ENCODE peak calls at places on chromosomes 5 and 9, in nine cellular contexts. One of them, this sample, is unnamed.

GRCh38 chr5:174292348-174292747 is 246.8 kb downstream of the NSG2 start:
- DNase-seq in EL: no peak
- DNase-seq in activated T-cell treated with anti-CD3 and anti-CD28 coated beads for 1 hour: no peak
- DNase-seq in CD8-positive, alpha-beta memory T cell: no peak
- DNase-seq in NCI-H774: no peak
- DNase-seq in T-cell: no peak
- DNase-seq in GM13977: no peak
- DNase-seq in activated B cell treated with CpG ODN at 0.5 μM for 24 hours: no peak
- DNase-seq in adipocyte: no peak
- DNase-seq in this sample: no peak

GRCh38 chr5:96835727-96836126 is 28.0 kb upstream of the ERAP1 start:
- DNase-seq in NCI-H774: no peak
- DNase-seq in activated T-cell treated with anti-CD3 and anti-CD28 coated beads for 1 hour: no peak
- DNase-seq in CD8-positive, alpha-beta memory T cell: no peak
- DNase-seq in GM13977: no peak
- DNase-seq in EL: no peak
- DNase-seq in adipocyte: no peak
- DNase-seq in activated B cell treated with CpG ODN at 0.5 μM for 24 hours: no peak
- DNase-seq in T-cell: no peak
- DNase-seq in this sample: no peak

GRCh38 chr5:85841653-85842052 is 776.1 kb upstream of the COX7C start:
- DNase-seq in EL: no peak
- DNase-seq in CD8-positive, alpha-beta memory T cell: no peak
- DNase-seq in activated B cell treated with CpG ODN at 0.5 μM for 24 hours: no peak
- DNase-seq in NCI-H774: no peak
- DNase-seq in GM13977: no peak
- DNase-seq in T-cell: no peak
- DNase-seq in activated T-cell treated with anti-CD3 and anti-CD28 coated beads for 1 hour: no peak
- DNase-seq in adipocyte: no peak
- DNase-seq in this sample: no peak

GRCh38 chr9:22079873-22080341 is 70.8 kb upstream of the CDKN2B start:
- DNase-seq in GM13977: peak; percentile 32
- DNase-seq in adipocyte: peak; percentile 76
- DNase-seq in T-cell: no peak
- DNase-seq in CD8-positive, alpha-beta memory T cell: peak; percentile 42
- DNase-seq in activated T-cell treated with anti-CD3 and anti-CD28 coated beads for 1 hour: no peak
- DNase-seq in activated B cell treated with CpG ODN at 0.5 μM for 24 hours: no peak
- DNase-seq in NCI-H774: no peak
- DNase-seq in EL: peak; percentile 48
- DNase-seq in this sample: no peak

GRCh38 chr9:77707696-77708095 is 59.6 kb upstream of the GNA14 start:
- DNase-seq in activated T-cell treated with anti-CD3 and anti-CD28 coated beads for 1 hour: no peak
- DNase-seq in activated B cell treated with CpG ODN at 0.5 μM for 24 hours: no peak
- DNase-seq in CD8-positive, alpha-beta memory T cell: no peak
- DNase-seq in T-cell: no peak
- DNase-seq in NCI-H774: no peak
- DNase-seq in GM13977: no peak
- DNase-seq in EL: peak; percentile 99
- DNase-seq in adipocyte: peak; percentile 97
- DNase-seq in this sample: peak; percentile 96

GRCh38 chr5:94304146-94304545 is 314.3 kb downstream of the KIAA0825 start:
- DNase-seq in CD8-positive, alpha-beta memory T cell: no peak
- DNase-seq in NCI-H774: no peak
- DNase-seq in GM13977: no peak
- DNase-seq in EL: no peak
- DNase-seq in activated B cell treated with CpG ODN at 0.5 μM for 24 hours: no peak
- DNase-seq in T-cell: no peak
- DNase-seq in activated T-cell treated with anti-CD3 and anti-CD28 coated beads for 1 hour: no peak
- DNase-seq in adipocyte: no peak
- DNase-seq in this sample: no peak

GRCh38 chr5:17114715-17115599 is 102.5 kb upstream of the BASP1 start:
- DNase-seq in adipocyte: no peak
- DNase-seq in GM13977: no peak
- DNase-seq in EL: no peak
- DNase-seq in CD8-positive, alpha-beta memory T cell: no peak
- DNase-seq in activated B cell treated with CpG ODN at 0.5 μM for 24 hours: no peak
- DNase-seq in activated T-cell treated with anti-CD3 and anti-CD28 coated beads for 1 hour: no peak
- DNase-seq in T-cell: no peak
- DNase-seq in NCI-H774: no peak
- DNase-seq in this sample: no peak

GRCh38 chr5:91430949-91431348 is 47.8 kb upstream of the ARRDC3 start:
- DNase-seq in GM13977: no peak
- DNase-seq in activated B cell treated with CpG ODN at 0.5 μM for 24 hours: no peak
- DNase-seq in CD8-positive, alpha-beta memory T cell: no peak
- DNase-seq in activated T-cell treated with anti-CD3 and anti-CD28 coated beads for 1 hour: no peak
- DNase-seq in EL: no peak
- DNase-seq in adipocyte: no peak
- DNase-seq in T-cell: no peak
- DNase-seq in NCI-H774: no peak
- DNase-seq in this sample: no peak

GRCh38 chr9:89576404-89576824 is 28.4 kb upstream of the GADD45G start:
- DNase-seq in NCI-H774: no peak
- DNase-seq in CD8-positive, alpha-beta memory T cell: peak; percentile 37
- DNase-seq in T-cell: no peak
- DNase-seq in GM13977: peak; percentile 36
- DNase-seq in EL: peak; percentile 23
- DNase-seq in adipocyte: peak; percentile 66
- DNase-seq in activated T-cell treated with anti-CD3 and anti-CD28 coated beads for 1 hour: no peak
- DNase-seq in activated B cell treated with CpG ODN at 0.5 μM for 24 hours: no peak
- DNase-seq in this sample: no peak

GRCh38 chr5:63240063-63240755 is 661.6 kb downstream of the LRRC70 start:
- DNase-seq in GM13977: no peak
- DNase-seq in NCI-H774: no peak
- DNase-seq in CD8-positive, alpha-beta memory T cell: no peak
- DNase-seq in adipocyte: no peak
- DNase-seq in EL: no peak
- DNase-seq in T-cell: no peak
- DNase-seq in activated B cell treated with CpG ODN at 0.5 μM for 24 hours: no peak
- DNase-seq in activated T-cell treated with anti-CD3 and anti-CD28 coated beads for 1 hour: no peak
- DNase-seq in this sample: no peak

GRCh38 chr9:113632776-113633590 is 169.5 kb downstream of the RGS3 start:
- DNase-seq in activated B cell treated with CpG ODN at 0.5 μM for 24 hours: no peak
- DNase-seq in NCI-H774: no peak
- DNase-seq in GM13977: no peak
- DNase-seq in CD8-positive, alpha-beta memory T cell: no peak
- DNase-seq in EL: peak; percentile 65
- DNase-seq in activated T-cell treated with anti-CD3 and anti-CD28 coated beads for 1 hour: no peak
- DNase-seq in T-cell: no peak
- DNase-seq in adipocyte: no peak
- DNase-seq in this sample: no peak

GRCh38 chr9:77163889-77164288 is 13.4 kb upstream of the VPS13A start:
- DNase-seq in activated T-cell treated with anti-CD3 and anti-CD28 coated beads for 1 hour: no peak
- DNase-seq in CD8-positive, alpha-beta memory T cell: no peak
- DNase-seq in activated B cell treated with CpG ODN at 0.5 μM for 24 hours: no peak
- DNase-seq in NCI-H774: no peak
- DNase-seq in T-cell: no peak
- DNase-seq in EL: peak; percentile 52
- DNase-seq in adipocyte: peak; percentile 71
- DNase-seq in GM13977: no peak
- DNase-seq in this sample: no peak

GRCh38 chr5:135567661-135568060 is 11.1 kb downstream of the CXCL14 start:
- DNase-seq in GM13977: no peak
- DNase-seq in T-cell: no peak
- DNase-seq in activated T-cell treated with anti-CD3 and anti-CD28 coated beads for 1 hour: no peak
- DNase-seq in activated B cell treated with CpG ODN at 0.5 μM for 24 hours: no peak
- DNase-seq in CD8-positive, alpha-beta memory T cell: no peak
- DNase-seq in EL: peak; percentile 31
- DNase-seq in adipocyte: no peak
- DNase-seq in NCI-H774: no peak
- DNase-seq in this sample: no peak

GRCh38 chr5:73943375-73943774 is 317.4 kb downstream of the ARHGEF28 start:
- DNase-seq in GM13977: no peak
- DNase-seq in NCI-H774: no peak
- DNase-seq in activated B cell treated with CpG ODN at 0.5 μM for 24 hours: no peak
- DNase-seq in CD8-positive, alpha-beta memory T cell: no peak
- DNase-seq in EL: no peak
- DNase-seq in T-cell: no peak
- DNase-seq in activated T-cell treated with anti-CD3 and anti-CD28 coated beads for 1 hour: no peak
- DNase-seq in adipocyte: no peak
- DNase-seq in this sample: no peak

GRCh38 chr9:71685394-71685793 is 82.9 kb downstream of the CEMIP2 start:
- DNase-seq in NCI-H774: no peak
- DNase-seq in activated B cell treated with CpG ODN at 0.5 μM for 24 hours: no peak
- DNase-seq in CD8-positive, alpha-beta memory T cell: peak; percentile 60
- DNase-seq in EL: no peak
- DNase-seq in T-cell: peak; percentile 21
- DNase-seq in GM13977: no peak
- DNase-seq in activated T-cell treated with anti-CD3 and anti-CD28 coated beads for 1 hour: no peak
- DNase-seq in adipocyte: no peak
- DNase-seq in this sample: no peak

GRCh38 chr9:1151691-1152090 is 101.5 kb downstream of the DMRT2 start:
- DNase-seq in activated T-cell treated with anti-CD3 and anti-CD28 coated beads for 1 hour: no peak
- DNase-seq in NCI-H774: no peak
- DNase-seq in EL: no peak
- DNase-seq in CD8-positive, alpha-beta memory T cell: no peak
- DNase-seq in T-cell: no peak
- DNase-seq in GM13977: no peak
- DNase-seq in adipocyte: no peak
- DNase-seq in activated B cell treated with CpG ODN at 0.5 μM for 24 hours: no peak
- DNase-seq in this sample: no peak

GRCh38 chr5:8905021-8905420 is 640.9 kb downstream of the SEMA5A start:
- DNase-seq in EL: peak; percentile 80
- DNase-seq in adipocyte: peak; percentile 94
- DNase-seq in NCI-H774: no peak
- DNase-seq in GM13977: no peak
- DNase-seq in CD8-positive, alpha-beta memory T cell: no peak
- DNase-seq in activated T-cell treated with anti-CD3 and anti-CD28 coated beads for 1 hour: no peak
- DNase-seq in T-cell: no peak
- DNase-seq in activated B cell treated with CpG ODN at 0.5 μM for 24 hours: no peak
- DNase-seq in this sample: no peak

GRCh38 chr5:103889500-103890209 is 327.1 kb upstream of the NUDT12 start:
- DNase-seq in GM13977: peak; percentile 37
- DNase-seq in NCI-H774: peak; percentile 8
- DNase-seq in activated B cell treated with CpG ODN at 0.5 μM for 24 hours: no peak
- DNase-seq in T-cell: no peak
- DNase-seq in activated T-cell treated with anti-CD3 and anti-CD28 coated beads for 1 hour: no peak
- DNase-seq in adipocyte: no peak
- DNase-seq in CD8-positive, alpha-beta memory T cell: no peak
- DNase-seq in EL: no peak
- DNase-seq in this sample: no peak

GRCh38 chr9:98031935-98032334 is 24.6 kb upstream of the NANS start:
- DNase-seq in EL: peak; percentile 82
- DNase-seq in NCI-H774: no peak
- DNase-seq in adipocyte: peak; percentile 36
- DNase-seq in GM13977: no peak
- DNase-seq in activated T-cell treated with anti-CD3 and anti-CD28 coated beads for 1 hour: no peak
- DNase-seq in CD8-positive, alpha-beta memory T cell: no peak
- DNase-seq in T-cell: no peak
- DNase-seq in activated B cell treated with CpG ODN at 0.5 μM for 24 hours: no peak
- DNase-seq in this sample: no peak

GRCh38 chr5:157236423-157236822 is 29.5 kb upstream of the CYFIP2 start:
- DNase-seq in EL: no peak
- DNase-seq in adipocyte: no peak
- DNase-seq in T-cell: no peak
- DNase-seq in NCI-H774: no peak
- DNase-seq in GM13977: no peak
- DNase-seq in activated B cell treated with CpG ODN at 0.5 μM for 24 hours: no peak
- DNase-seq in CD8-positive, alpha-beta memory T cell: no peak
- DNase-seq in activated T-cell treated with anti-CD3 and anti-CD28 coated beads for 1 hour: no peak
- DNase-seq in this sample: no peak

GRCh38 chr9:116395409-116396037 is 241.9 kb downstream of the PAPPA start:
- DNase-seq in T-cell: no peak
- DNase-seq in GM13977: no peak
- DNase-seq in CD8-positive, alpha-beta memory T cell: no peak
- DNase-seq in EL: no peak
- DNase-seq in activated B cell treated with CpG ODN at 0.5 μM for 24 hours: no peak
- DNase-seq in activated T-cell treated with anti-CD3 and anti-CD28 coated beads for 1 hour: no peak
- DNase-seq in adipocyte: no peak
- DNase-seq in NCI-H774: no peak
- DNase-seq in this sample: no peak

GRCh38 chr5:176533390-176533789 is 3.8 kb downstream of the RNF44 start:
- DNase-seq in EL: no peak
- DNase-seq in NCI-H774: no peak
- DNase-seq in activated T-cell treated with anti-CD3 and anti-CD28 coated beads for 1 hour: no peak
- DNase-seq in activated B cell treated with CpG ODN at 0.5 μM for 24 hours: no peak
- DNase-seq in CD8-positive, alpha-beta memory T cell: no peak
- DNase-seq in GM13977: no peak
- DNase-seq in T-cell: no peak
- DNase-seq in adipocyte: no peak
- DNase-seq in this sample: no peak

GRCh38 chr9:120152295-120152694 is 427.7 kb downstream of the CDK5RAP2 start:
- DNase-seq in activated T-cell treated with anti-CD3 and anti-CD28 coated beads for 1 hour: no peak
- DNase-seq in adipocyte: no peak
- DNase-seq in GM13977: no peak
- DNase-seq in activated B cell treated with CpG ODN at 0.5 μM for 24 hours: no peak
- DNase-seq in CD8-positive, alpha-beta memory T cell: no peak
- DNase-seq in NCI-H774: no peak
- DNase-seq in T-cell: no peak
- DNase-seq in EL: no peak
- DNase-seq in this sample: peak; percentile 46

GRCh38 chr5:58235279-58235678 is 224.6 kb downstream of the PLK2 start:
- DNase-seq in activated T-cell treated with anti-CD3 and anti-CD28 coated beads for 1 hour: no peak
- DNase-seq in EL: peak; percentile 8
- DNase-seq in T-cell: no peak
- DNase-seq in NCI-H774: no peak
- DNase-seq in GM13977: no peak
- DNase-seq in CD8-positive, alpha-beta memory T cell: no peak
- DNase-seq in adipocyte: peak; percentile 88
- DNase-seq in activated B cell treated with CpG ODN at 0.5 μM for 24 hours: no peak
- DNase-seq in this sample: no peak

GRCh38 chr5:139383275-139383992 is at the start of gene SLC23A1:
- DNase-seq in GM13977: no peak
- DNase-seq in activated B cell treated with CpG ODN at 0.5 μM for 24 hours: no peak
- DNase-seq in T-cell: no peak
- DNase-seq in EL: no peak
- DNase-seq in CD8-positive, alpha-beta memory T cell: no peak
- DNase-seq in activated T-cell treated with anti-CD3 and anti-CD28 coated beads for 1 hour: no peak
- DNase-seq in NCI-H774: no peak
- DNase-seq in adipocyte: peak; percentile 83
- DNase-seq in this sample: no peak

GRCh38 chr9:79222483-79222882 is 349.3 kb upstream of the TLE4 start:
- DNase-seq in activated T-cell treated with anti-CD3 and anti-CD28 coated beads for 1 hour: no peak
- DNase-seq in EL: no peak
- DNase-seq in CD8-positive, alpha-beta memory T cell: no peak
- DNase-seq in NCI-H774: no peak
- DNase-seq in activated B cell treated with CpG ODN at 0.5 μM for 24 hours: no peak
- DNase-seq in adipocyte: peak; percentile 24
- DNase-seq in GM13977: no peak
- DNase-seq in T-cell: no peak
- DNase-seq in this sample: no peak

GRCh38 chr9:108768739-108769138 is 87.0 kb downstream of the ACTL7B start:
- DNase-seq in NCI-H774: no peak
- DNase-seq in GM13977: no peak
- DNase-seq in EL: no peak
- DNase-seq in activated T-cell treated with anti-CD3 and anti-CD28 coated beads for 1 hour: no peak
- DNase-seq in activated B cell treated with CpG ODN at 0.5 μM for 24 hours: no peak
- DNase-seq in adipocyte: no peak
- DNase-seq in CD8-positive, alpha-beta memory T cell: no peak
- DNase-seq in T-cell: no peak
- DNase-seq in this sample: no peak

GRCh38 chr5:159663986-159664385 is 252.3 kb upstream of the ADRA1B start:
- DNase-seq in CD8-positive, alpha-beta memory T cell: no peak
- DNase-seq in adipocyte: peak; percentile 37
- DNase-seq in activated B cell treated with CpG ODN at 0.5 μM for 24 hours: no peak
- DNase-seq in NCI-H774: no peak
- DNase-seq in EL: no peak
- DNase-seq in activated T-cell treated with anti-CD3 and anti-CD28 coated beads for 1 hour: no peak
- DNase-seq in GM13977: no peak
- DNase-seq in T-cell: no peak
- DNase-seq in this sample: no peak

GRCh38 chr5:137693951-137694721 is 41.8 kb downstream of the KLHL3 start:
- DNase-seq in GM13977: no peak
- DNase-seq in CD8-positive, alpha-beta memory T cell: no peak
- DNase-seq in T-cell: no peak
- DNase-seq in activated T-cell treated with anti-CD3 and anti-CD28 coated beads for 1 hour: no peak
- DNase-seq in adipocyte: no peak
- DNase-seq in EL: no peak
- DNase-seq in NCI-H774: no peak
- DNase-seq in activated B cell treated with CpG ODN at 0.5 μM for 24 hours: no peak
- DNase-seq in this sample: no peak

GRCh38 chr5:110977927-110978326 is 93.6 kb upstream of the TSLP start:
- DNase-seq in EL: no peak
- DNase-seq in NCI-H774: no peak
- DNase-seq in activated T-cell treated with anti-CD3 and anti-CD28 coated beads for 1 hour: no peak
- DNase-seq in activated B cell treated with CpG ODN at 0.5 μM for 24 hours: no peak
- DNase-seq in GM13977: no peak
- DNase-seq in adipocyte: no peak
- DNase-seq in CD8-positive, alpha-beta memory T cell: no peak
- DNase-seq in T-cell: no peak
- DNase-seq in this sample: no peak

GRCh38 chr5:123035950-123036390 is 555 bp downstream of the PPIC start:
- DNase-seq in GM13977: peak; percentile 41
- DNase-seq in activated T-cell treated with anti-CD3 and anti-CD28 coated beads for 1 hour: no peak
- DNase-seq in T-cell: no peak
- DNase-seq in CD8-positive, alpha-beta memory T cell: no peak
- DNase-seq in NCI-H774: peak; percentile 15
- DNase-seq in EL: peak; percentile 63
- DNase-seq in adipocyte: peak; percentile 82
- DNase-seq in activated B cell treated with CpG ODN at 0.5 μM for 24 hours: peak; percentile 18
- DNase-seq in this sample: peak; percentile 47